ENCODE peak calls at places on chromosomes 4 and X, in ten cellular contexts. O is Peyer's patch; Z is ovary; H is skeletal muscle cell; U is CD8-positive, alpha-beta T cell; V is mesendoderm; I is left lung; M is epithelial cell of esophagus; A is Caco-2; T is upper lobe of right lung. F is an unnamed sample.
A peak's percentile ranks its signal among the peaks of the same experiment; 100 is the strongest.

GRCh38 chrX:110384490-110384889 is 25.8 kb downstream of the RTL9 start:
- DNase-seq in U (no peak), O (no peak), V (peak; percentile 15), H (no peak), T (no peak), A (no peak), M (peak; percentile 31), I (no peak), Z (no peak), F (no peak)

GRCh38 chrX:149910178-149910695 is 19.1 kb upstream of the HSFX4 start:
- DNase-seq in T (no peak), O (no peak), M (no peak), V (no peak), Z (no peak), A (no peak), U (no peak), I (no peak), H (no peak), F (no peak)

GRCh38 chrX:68273887-68274286 is 159.4 kb downstream of the OPHN1 start:
- DNase-seq in H (no peak), T (no peak), U (no peak), A (peak; percentile 1), I (no peak), V (peak; percentile 74), Z (no peak), M (peak; percentile 3), O (no peak), F (no peak)

GRCh38 chrX:130545796-130546195 is 144.0 kb downstream of the RBMX2 start:
- DNase-seq in Z (no peak), A (no peak), U (no peak), M (no peak), T (no peak), I (no peak), O (no peak), H (no peak), V (no peak), F (no peak)

GRCh38 chrX:88982183-88982582 is 235.2 kb downstream of the CPXCR1 start:
- DNase-seq in V (no peak), H (no peak), A (no peak), T (no peak), O (no peak), U (no peak), M (no peak), I (no peak), Z (no peak), F (no peak)

GRCh38 chrX:153568612-153569011 is 30.3 kb downstream of the CCNQ start:
- DNase-seq in V (no peak), A (no peak), U (no peak), Z (no peak), H (no peak), T (no peak), O (no peak), M (no peak), I (no peak), F (no peak)

GRCh38 chr4:123505457-123506310 is 109.1 kb downstream of the SPRY1 start:
- DNase-seq in O (peak; percentile 66), H (no peak), U (no peak), I (peak; percentile 59), Z (peak; percentile 74), T (peak; percentile 84), M (peak; percentile 51), A (peak; percentile 76), V (peak; percentile 97), F (peak; percentile 37)

GRCh38 chr4:1567519-1567807 is 116.7 kb downstream of the FAM53A start:
- DNase-seq in V (no peak), H (no peak), A (no peak), M (no peak), Z (peak; percentile 42), I (no peak), U (no peak), T (no peak), O (no peak), F (no peak)

GRCh38 chr4:95180531-95181315 is 368.1 kb downstream of the UNC5C start:
- DNase-seq in Z (no peak), I (no peak), A (no peak), M (no peak), H (no peak), U (no peak), O (no peak), V (no peak), T (no peak), F (no peak)

GRCh38 chr4:165502919-165503907 is 124.4 kb downstream of the CPE start:
- DNase-seq in O (no peak), M (peak; percentile 47), H (no peak), T (no peak), I (no peak), U (no peak), Z (no peak), A (peak; percentile 40), V (peak; percentile 65), F (no peak)

GRCh38 chr4:177290780-177291179 is 18.9 kb upstream of the NEIL3 start:
- DNase-seq in O (no peak), Z (no peak), M (no peak), A (no peak), I (no peak), T (no peak), U (no peak), H (no peak), V (no peak), F (no peak)

GRCh38 chrX:23661671-23662070 is 5.6 kb upstream of the PRDX4 start:
- DNase-seq in A (no peak), M (no peak), Z (no peak), O (no peak), H (no peak), I (no peak), T (no peak), U (no peak), V (no peak), F (no peak)

GRCh38 chr4:5710065-5710961 is 688 bp upstream of the EVC start:
- DNase-seq in I (no peak), A (no peak), M (peak; percentile 19), H (no peak), V (peak; percentile 68), O (no peak), U (no peak), Z (no peak), T (no peak), F (no peak)
- H3K4me3 ChIP-seq in I (peak overlapping the region; percentile 14), A (no peak overlapping the region), M (peak overlapping the region; percentile 59), H (peak overlapping the region; percentile 75), V (peak overlapping the region; percentile 6), O (peak overlapping the region; percentile 41), U (no peak overlapping the region), Z (peak overlapping the region; percentile 59), T (peak overlapping the region; percentile 57), F (peak overlapping the region; percentile 15)

GRCh38 chrX:100931925-100932285 is 3.2 kb upstream of the XKRX start:
- DNase-seq in H (no peak), O (no peak), M (no peak), V (no peak), U (no peak), T (no peak), A (no peak), I (no peak), Z (no peak), F (no peak)

GRCh38 chrX:100935767-100936166 is 7.0 kb upstream of the XKRX start:
- DNase-seq in I (no peak), V (no peak), A (no peak), Z (no peak), U (no peak), M (no peak), O (no peak), H (no peak), T (no peak), F (no peak)

GRCh38 chrX:100928660-100929613 is at the start of gene XKRX:
- DNase-seq in V (peak; percentile 77), Z (peak; percentile 64), I (peak; percentile 78), O (peak; percentile 79), H (no peak), T (peak; percentile 86), A (peak; percentile 88), U (peak; percentile 9), M (peak; percentile 61), F (peak; percentile 71)

GRCh38 chrX:100926453-100926852 is 2.3 kb downstream of the XKRX start:
- DNase-seq in Z (no peak), M (peak; percentile 86), V (no peak), O (no peak), U (no peak), H (no peak), I (no peak), T (no peak), A (peak; percentile 64), F (no peak)

DNA sequence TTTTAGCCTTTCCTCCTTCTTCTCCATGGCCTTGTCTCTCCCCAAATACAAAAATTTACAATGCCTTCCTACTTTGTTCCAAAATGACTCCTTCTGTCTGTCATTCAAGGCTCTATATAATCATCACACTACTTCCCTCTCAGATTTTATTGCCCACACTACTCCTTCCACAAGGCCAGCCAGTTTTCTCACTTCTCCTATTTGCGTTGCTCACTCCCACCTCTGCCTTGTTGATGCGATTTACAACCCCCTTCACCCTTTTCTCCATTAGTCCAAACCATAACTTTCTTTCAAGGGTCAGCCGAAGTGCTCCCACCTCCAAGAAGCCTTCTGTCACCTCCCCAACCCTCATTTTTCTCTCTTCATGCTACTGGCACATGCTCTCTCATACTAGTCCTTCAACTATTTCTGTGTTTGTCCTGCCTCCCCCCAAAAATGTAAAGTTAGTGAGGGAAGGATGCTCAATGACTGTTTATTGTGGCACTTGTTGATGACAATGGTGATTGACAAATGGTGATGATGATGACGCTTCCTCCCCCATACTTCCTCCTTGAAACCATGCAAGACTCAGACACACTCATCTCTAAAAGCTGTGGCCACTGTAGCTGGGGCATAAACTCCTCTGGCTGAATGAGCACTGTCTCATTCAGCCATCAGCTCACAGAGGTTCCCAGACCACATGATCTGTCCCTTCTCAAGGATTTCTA is 2.7 kb upstream of the XKRX start:
- DNase-seq in O (no peak), U (no peak), V (no peak), I (no peak), M (no peak), Z (no peak), H (no peak), A (no peak), T (no peak), F (no peak)
- H3K4me3 ChIP-seq in O (no peak overlapping the region), U (no peak overlapping the region), V (no peak overlapping the region), I (no peak overlapping the region), M (no peak overlapping the region), Z (no peak overlapping the region), H (no peak overlapping the region), A (no peak overlapping the region), T (no peak overlapping the region), F (no peak overlapping the region)

GRCh38 chr4:155676430-155676825 is 9.8 kb downstream of the GUCY1A1 start:
- DNase-seq in I (no peak), M (peak; percentile 18), Z (no peak), U (no peak), T (no peak), O (no peak), A (no peak), V (peak; percentile 55), H (no peak), F (no peak)
- H3K4me3 ChIP-seq in I (no peak overlapping the region), M (no peak overlapping the region), Z (no peak overlapping the region), U (no peak overlapping the region), T (no peak overlapping the region), O (no peak overlapping the region), A (no peak overlapping the region), V (no peak overlapping the region), H (no peak overlapping the region), F (no peak overlapping the region)

DNA sequence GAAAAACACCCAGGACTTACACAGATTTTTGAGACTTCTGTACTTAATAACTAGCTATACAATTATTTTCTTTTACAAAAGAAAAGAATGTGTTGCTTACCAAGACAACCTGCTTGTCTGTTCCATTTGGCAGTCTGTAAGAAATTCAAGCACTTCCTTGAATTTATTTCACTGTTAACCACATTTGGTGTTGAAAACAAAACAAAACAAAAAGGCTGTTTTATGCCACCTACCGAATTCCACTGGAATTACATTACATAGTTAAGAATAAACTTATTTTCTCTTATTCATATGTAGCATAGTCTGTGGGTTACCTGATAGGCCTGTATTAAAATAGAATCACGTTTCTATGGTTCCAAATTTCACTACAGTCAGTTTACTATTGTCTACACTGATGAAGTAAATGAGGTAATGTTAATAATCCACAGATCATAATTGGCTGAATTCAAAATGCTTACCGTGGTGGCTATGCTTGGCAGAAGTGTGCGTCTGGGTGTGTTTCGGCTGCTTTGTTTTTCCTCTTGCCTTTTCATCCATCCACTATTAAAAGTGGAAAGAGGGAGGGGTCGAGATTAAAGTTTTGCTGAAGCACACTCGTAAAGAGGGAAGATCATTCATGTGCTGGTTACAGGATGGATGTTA is at the start of gene TLR1:
- DNase-seq in U (no peak), T (no peak), H (peak; percentile 21), I (no peak), Z (no peak), M (peak; percentile 67), O (no peak), V (peak; percentile 11), A (no peak), F (no peak)
- H3K4me3 ChIP-seq in U (peak within 1 kb of the TSS; percentile 44), T (peak within 1 kb of the TSS; percentile 52), H (no peak within 1 kb of the TSS), I (peak within 1 kb of the TSS; percentile 13), Z (peak within 1 kb of the TSS; percentile 37), M (no peak within 1 kb of the TSS), O (peak within 1 kb of the TSS; percentile 23), V (no peak within 1 kb of the TSS), A (no peak within 1 kb of the TSS), F (peak within 1 kb of the TSS; percentile 19)